ENCODE peak calls at places on chromosomes 3 and 15, in seven cellular contexts. T, L, K, X, J, O and N are unnamed samples.

GRCh38 chr15:64847016-64847415 is 5.3 kb downstream of the PLEKHO2 start:
- DNase-seq in T (no peak), L (no peak), K (no peak), X (no peak), J (no peak), O (no peak), N (no peak)

GRCh38 chr3:49716691-49717538 is 2.6 kb downstream of the AMIGO3 start:
- DNase-seq in T (no peak), L (no peak), K (no peak), X (no peak), J (no peak), O (no peak), N (no peak)

GRCh38 chr3:57164606-57165573 is at the start of gene IL17RD:
- DNase-seq in T (peak), L (peak), K (peak), X (peak), J (peak), O (no peak), N (peak)

GRCh38 chr3:143511174-143511879 is 336.9 kb downstream of the SLC9A9 start:
- DNase-seq in T (no peak), L (peak), K (no peak), X (no peak), J (no peak), O (no peak), N (no peak)

GRCh38 chr3:13452490-13453335 is 27.4 kb upstream of the HDAC11 start:
- DNase-seq in T (peak), L (peak), K (peak), X (peak), J (no peak), O (peak), N (peak)

GRCh38 chr3:127140501-127141460 is 52.1 kb upstream of the PRR23E start:
- DNase-seq in T (no peak), L (no peak), K (no peak), X (no peak), J (no peak), O (no peak), N (no peak)

GRCh38 chr3:73694988-73695757 is 70.4 kb upstream of the PDZRN3 start:
- DNase-seq in T (no peak), L (no peak), K (no peak), X (no peak), J (no peak), O (no peak), N (no peak)

GRCh38 chr15:65730560-65731172 is 61.4 kb downstream of the DENND4A start:
- DNase-seq in T (peak), L (no peak), K (no peak), X (no peak), J (no peak), O (no peak), N (no peak)

GRCh38 chr3:83913381-83913780 is 1045.4 kb upstream of the CADM2 start:
- DNase-seq in T (no peak), L (no peak), K (no peak), X (no peak), J (no peak), O (no peak), N (no peak)

GRCh38 chr3:77873599-77873998 is 833.7 kb downstream of the ROBO2 start:
- DNase-seq in T (no peak), L (no peak), K (no peak), X (no peak), J (no peak), O (no peak), N (no peak)

GRCh38 chr3:64380539-64380938 is 155.3 kb upstream of the PRICKLE2 start:
- DNase-seq in T (no peak), L (no peak), K (no peak), X (no peak), J (no peak), O (no peak), N (no peak)

GRCh38 chr3:44648564-44649229 is at the start of gene ZNF35:
- DNase-seq in T (peak), L (peak), K (peak), X (peak), J (peak), O (no peak), N (peak)

GRCh38 chr15:99586121-99586520 is 20.3 kb downstream of the MEF2A start:
- DNase-seq in T (no peak), L (no peak), K (no peak), X (no peak), J (no peak), O (no peak), N (no peak)